ENCODE peak calls at places on chromosomes 4 and X, in nine cellular contexts. One of them, this sample, is unnamed.

GRCh38 chrX:106042296-106042695 is 3.8 kb upstream of the SERPINA7 start:
- DNase-seq in endothelial cell of umbilical vein: no peak
- DNase-seq in amniotic stem cell: no peak
- DNase-seq in dorsolateral prefrontal cortex: no peak
- DNase-seq in activated naive CD4-positive, alpha-beta T cell treated with Interleukin-2 at 50 U/mL for 16 hours: no peak
- DNase-seq in stimulated activated naive CD8-positive, alpha-beta T cell treated with anti-CD3 and anti-CD28 coated beads, Interleukin-15, amount 100 ng/mL, for 72 hours: no peak
- DNase-seq in EL: no peak
- DNase-seq in endothelial cell: no peak
- DNase-seq in stimulated activated CD8-positive, alpha-beta memory T cell treated with anti-CD3 and anti-CD28 coated beads, Interleukin-12 subunit alpha, Interleukin-12 subunit beta, amount 100 ng/mL, for 4 hours: no peak
- DNase-seq in this sample: no peak

GRCh38 chr4:146335763-146336412 is 121.5 kb downstream of the REELD1 start:
- DNase-seq in endothelial cell of umbilical vein: peak
- DNase-seq in amniotic stem cell: no peak
- DNase-seq in dorsolateral prefrontal cortex: no peak
- DNase-seq in activated naive CD4-positive, alpha-beta T cell treated with Interleukin-2 at 50 U/mL for 16 hours: no peak
- DNase-seq in stimulated activated naive CD8-positive, alpha-beta T cell treated with anti-CD3 and anti-CD28 coated beads, Interleukin-15, amount 100 ng/mL, for 72 hours: no peak
- DNase-seq in EL: peak
- DNase-seq in endothelial cell: no peak
- DNase-seq in stimulated activated CD8-positive, alpha-beta memory T cell treated with anti-CD3 and anti-CD28 coated beads, Interleukin-12 subunit alpha, Interleukin-12 subunit beta, amount 100 ng/mL, for 4 hours: no peak
- DNase-seq in this sample: no peak

GRCh38 chr4:132114885-132115284 is 1034.2 kb upstream of the PCDH10 start:
- DNase-seq in endothelial cell of umbilical vein: no peak
- DNase-seq in amniotic stem cell: no peak
- DNase-seq in dorsolateral prefrontal cortex: no peak
- DNase-seq in activated naive CD4-positive, alpha-beta T cell treated with Interleukin-2 at 50 U/mL for 16 hours: no peak
- DNase-seq in stimulated activated naive CD8-positive, alpha-beta T cell treated with anti-CD3 and anti-CD28 coated beads, Interleukin-15, amount 100 ng/mL, for 72 hours: no peak
- DNase-seq in EL: no peak
- DNase-seq in endothelial cell: no peak
- DNase-seq in stimulated activated CD8-positive, alpha-beta memory T cell treated with anti-CD3 and anti-CD28 coated beads, Interleukin-12 subunit alpha, Interleukin-12 subunit beta, amount 100 ng/mL, for 4 hours: no peak
- DNase-seq in this sample: no peak

GRCh38 chr4:84750260-84750955 is 167.5 kb downstream of the CDS1 start:
- DNase-seq in endothelial cell of umbilical vein: peak
- DNase-seq in amniotic stem cell: peak
- DNase-seq in dorsolateral prefrontal cortex: no peak
- DNase-seq in activated naive CD4-positive, alpha-beta T cell treated with Interleukin-2 at 50 U/mL for 16 hours: no peak
- DNase-seq in stimulated activated naive CD8-positive, alpha-beta T cell treated with anti-CD3 and anti-CD28 coated beads, Interleukin-15, amount 100 ng/mL, for 72 hours: no peak
- DNase-seq in EL: peak
- DNase-seq in endothelial cell: no peak
- DNase-seq in stimulated activated CD8-positive, alpha-beta memory T cell treated with anti-CD3 and anti-CD28 coated beads, Interleukin-12 subunit alpha, Interleukin-12 subunit beta, amount 100 ng/mL, for 4 hours: no peak
- DNase-seq in this sample: peak

GRCh38 chr4:69054578-69055200 is 41.6 kb upstream of the UGT2B7 start:
- DNase-seq in endothelial cell of umbilical vein: peak
- DNase-seq in amniotic stem cell: no peak
- DNase-seq in dorsolateral prefrontal cortex: no peak
- DNase-seq in activated naive CD4-positive, alpha-beta T cell treated with Interleukin-2 at 50 U/mL for 16 hours: no peak
- DNase-seq in stimulated activated naive CD8-positive, alpha-beta T cell treated with anti-CD3 and anti-CD28 coated beads, Interleukin-15, amount 100 ng/mL, for 72 hours: no peak
- DNase-seq in EL: peak
- DNase-seq in endothelial cell: no peak
- DNase-seq in stimulated activated CD8-positive, alpha-beta memory T cell treated with anti-CD3 and anti-CD28 coated beads, Interleukin-12 subunit alpha, Interleukin-12 subunit beta, amount 100 ng/mL, for 4 hours: no peak
- DNase-seq in this sample: no peak

GRCh38 chrX:136055651-136056221 is 70.5 kb downstream of the SLC9A6 start:
- DNase-seq in endothelial cell of umbilical vein: peak
- DNase-seq in amniotic stem cell: peak
- DNase-seq in dorsolateral prefrontal cortex: no peak
- DNase-seq in activated naive CD4-positive, alpha-beta T cell treated with Interleukin-2 at 50 U/mL for 16 hours: no peak
- DNase-seq in stimulated activated naive CD8-positive, alpha-beta T cell treated with anti-CD3 and anti-CD28 coated beads, Interleukin-15, amount 100 ng/mL, for 72 hours: no peak
- DNase-seq in EL: peak
- DNase-seq in endothelial cell: no peak
- DNase-seq in stimulated activated CD8-positive, alpha-beta memory T cell treated with anti-CD3 and anti-CD28 coated beads, Interleukin-12 subunit alpha, Interleukin-12 subunit beta, amount 100 ng/mL, for 4 hours: no peak
- DNase-seq in this sample: no peak

GRCh38 chr4:17204908-17205307 is 306.5 kb upstream of the LDB2 start:
- DNase-seq in endothelial cell of umbilical vein: no peak
- DNase-seq in amniotic stem cell: no peak
- DNase-seq in dorsolateral prefrontal cortex: no peak
- DNase-seq in activated naive CD4-positive, alpha-beta T cell treated with Interleukin-2 at 50 U/mL for 16 hours: no peak
- DNase-seq in stimulated activated naive CD8-positive, alpha-beta T cell treated with anti-CD3 and anti-CD28 coated beads, Interleukin-15, amount 100 ng/mL, for 72 hours: no peak
- DNase-seq in EL: no peak
- DNase-seq in endothelial cell: no peak
- DNase-seq in stimulated activated CD8-positive, alpha-beta memory T cell treated with anti-CD3 and anti-CD28 coated beads, Interleukin-12 subunit alpha, Interleukin-12 subunit beta, amount 100 ng/mL, for 4 hours: no peak
- DNase-seq in this sample: no peak

GRCh38 chrX:48045410-48046311 is 25.8 kb downstream of the ZNF630 start:
- DNase-seq in endothelial cell of umbilical vein: peak
- DNase-seq in amniotic stem cell: no peak
- DNase-seq in dorsolateral prefrontal cortex: no peak
- DNase-seq in activated naive CD4-positive, alpha-beta T cell treated with Interleukin-2 at 50 U/mL for 16 hours: no peak
- DNase-seq in stimulated activated naive CD8-positive, alpha-beta T cell treated with anti-CD3 and anti-CD28 coated beads, Interleukin-15, amount 100 ng/mL, for 72 hours: no peak
- DNase-seq in EL: peak
- DNase-seq in endothelial cell: no peak
- DNase-seq in stimulated activated CD8-positive, alpha-beta memory T cell treated with anti-CD3 and anti-CD28 coated beads, Interleukin-12 subunit alpha, Interleukin-12 subunit beta, amount 100 ng/mL, for 4 hours: no peak
- DNase-seq in this sample: no peak

GRCh38 chrX:100615015-100615414 is 21.6 kb downstream of the TSPAN6 start:
- DNase-seq in endothelial cell of umbilical vein: peak
- DNase-seq in amniotic stem cell: peak
- DNase-seq in dorsolateral prefrontal cortex: no peak
- DNase-seq in activated naive CD4-positive, alpha-beta T cell treated with Interleukin-2 at 50 U/mL for 16 hours: no peak
- DNase-seq in stimulated activated naive CD8-positive, alpha-beta T cell treated with anti-CD3 and anti-CD28 coated beads, Interleukin-15, amount 100 ng/mL, for 72 hours: peak
- DNase-seq in EL: peak
- DNase-seq in endothelial cell: peak
- DNase-seq in stimulated activated CD8-positive, alpha-beta memory T cell treated with anti-CD3 and anti-CD28 coated beads, Interleukin-12 subunit alpha, Interleukin-12 subunit beta, amount 100 ng/mL, for 4 hours: no peak
- DNase-seq in this sample: no peak

GRCh38 chr4:4673070-4673469 is 131.2 kb upstream of the STX18 start:
- DNase-seq in endothelial cell of umbilical vein: peak
- DNase-seq in amniotic stem cell: no peak
- DNase-seq in dorsolateral prefrontal cortex: no peak
- DNase-seq in activated naive CD4-positive, alpha-beta T cell treated with Interleukin-2 at 50 U/mL for 16 hours: no peak
- DNase-seq in stimulated activated naive CD8-positive, alpha-beta T cell treated with anti-CD3 and anti-CD28 coated beads, Interleukin-15, amount 100 ng/mL, for 72 hours: no peak
- DNase-seq in EL: peak
- DNase-seq in endothelial cell: peak
- DNase-seq in stimulated activated CD8-positive, alpha-beta memory T cell treated with anti-CD3 and anti-CD28 coated beads, Interleukin-12 subunit alpha, Interleukin-12 subunit beta, amount 100 ng/mL, for 4 hours: no peak
- DNase-seq in this sample: no peak

GRCh38 chr4:117588771-117589170 is 445.5 kb upstream of the NDST3 start:
- DNase-seq in endothelial cell of umbilical vein: no peak
- DNase-seq in amniotic stem cell: no peak
- DNase-seq in dorsolateral prefrontal cortex: no peak
- DNase-seq in activated naive CD4-positive, alpha-beta T cell treated with Interleukin-2 at 50 U/mL for 16 hours: no peak
- DNase-seq in stimulated activated naive CD8-positive, alpha-beta T cell treated with anti-CD3 and anti-CD28 coated beads, Interleukin-15, amount 100 ng/mL, for 72 hours: no peak
- DNase-seq in EL: no peak
- DNase-seq in endothelial cell: no peak
- DNase-seq in stimulated activated CD8-positive, alpha-beta memory T cell treated with anti-CD3 and anti-CD28 coated beads, Interleukin-12 subunit alpha, Interleukin-12 subunit beta, amount 100 ng/mL, for 4 hours: no peak
- DNase-seq in this sample: no peak

GRCh38 chr4:162461952-162462351 is 298.2 kb upstream of the FSTL5 start:
- DNase-seq in endothelial cell of umbilical vein: no peak
- DNase-seq in amniotic stem cell: no peak
- DNase-seq in dorsolateral prefrontal cortex: no peak
- DNase-seq in activated naive CD4-positive, alpha-beta T cell treated with Interleukin-2 at 50 U/mL for 16 hours: no peak
- DNase-seq in stimulated activated naive CD8-positive, alpha-beta T cell treated with anti-CD3 and anti-CD28 coated beads, Interleukin-15, amount 100 ng/mL, for 72 hours: no peak
- DNase-seq in EL: no peak
- DNase-seq in endothelial cell: no peak
- DNase-seq in stimulated activated CD8-positive, alpha-beta memory T cell treated with anti-CD3 and anti-CD28 coated beads, Interleukin-12 subunit alpha, Interleukin-12 subunit beta, amount 100 ng/mL, for 4 hours: no peak
- DNase-seq in this sample: no peak

GRCh38 chr4:128715616-128716015 is 93.9 kb upstream of the JADE1 start:
- DNase-seq in endothelial cell of umbilical vein: no peak
- DNase-seq in amniotic stem cell: no peak
- DNase-seq in dorsolateral prefrontal cortex: no peak
- DNase-seq in activated naive CD4-positive, alpha-beta T cell treated with Interleukin-2 at 50 U/mL for 16 hours: no peak
- DNase-seq in stimulated activated naive CD8-positive, alpha-beta T cell treated with anti-CD3 and anti-CD28 coated beads, Interleukin-15, amount 100 ng/mL, for 72 hours: no peak
- DNase-seq in EL: peak
- DNase-seq in endothelial cell: no peak
- DNase-seq in stimulated activated CD8-positive, alpha-beta memory T cell treated with anti-CD3 and anti-CD28 coated beads, Interleukin-12 subunit alpha, Interleukin-12 subunit beta, amount 100 ng/mL, for 4 hours: no peak
- DNase-seq in this sample: no peak